ENCODE peak calls at places on chromosomes 5 and 9, in five cellular contexts. A is CD8-positive, alpha-beta T cell; J is activated T-cell treated with anti-CD3 and anti-CD28 coated beads for 1 hour; Z is T-cell; T is activated T-helper 2 cell treated with anti-CD3 and anti-CD28 coated beads, Interferon-gamma antibody, Interleukin-2, Interleukin-4, amounts not matched to agents 10 μg/mL and 5 μg/mL and 100 μg/mL, durations not matched to agents 14 hours and 24 hours and 36 hours. P is an unnamed sample.

GRCh38 chr9:4146293-4146692 is 153.6 kb downstream of the GLIS3 start:
- DNase-seq in A (no peak), J (no peak), Z (no peak), T (no peak), P (no peak)

GRCh38 chr9:95268681-95269080 is 48.8 kb downstream of the FANCC start:
- DNase-seq in A (no peak), J (no peak), Z (no peak), T (no peak), P (no peak)

GRCh38 chr5:98524796-98525195 is 248.7 kb upstream of the RGMB start:
- DNase-seq in A (no peak), J (no peak), Z (no peak), T (no peak), P (no peak)

GRCh38 chr5:77882670-77883257 is 106.6 kb upstream of the TBCA start:
- DNase-seq in A (peak), J (no peak), Z (peak), T (no peak), P (no peak)

GRCh38 chr5:151949909-151950308 is 25.3 kb upstream of the GLRA1 start:
- DNase-seq in A (no peak), J (no peak), Z (no peak), T (no peak), P (no peak)

GRCh38 chr9:106277931-106278330 is 583.6 kb downstream of the TMEM38B start:
- DNase-seq in A (no peak), J (no peak), Z (no peak), T (no peak), P (no peak)

GRCh38 chr5:14298126-14298847 is 155.1 kb downstream of the TRIO start:
- DNase-seq in A (no peak), J (no peak), Z (no peak), T (no peak), P (no peak)

GRCh38 chr9:15430920-15431844 is 8.5 kb downstream of the SNAPC3 start:
- DNase-seq in A (no peak), J (no peak), Z (no peak), T (no peak), P (no peak)

GRCh38 chr5:8386889-8387288 is 517.9 kb downstream of the MTRR start:
- DNase-seq in A (no peak), J (no peak), Z (no peak), T (no peak), P (no peak)

GRCh38 chr5:10278658-10279279 is 28.7 kb downstream of the CCT5 start:
- DNase-seq in A (no peak), J (no peak), Z (no peak), T (no peak), P (no peak)

GRCh38 chr5:5598547-5599113 is 176.2 kb downstream of the ICE1 start:
- DNase-seq in A (no peak), J (no peak), Z (no peak), T (no peak), P (no peak)

GRCh38 chr5:175460126-175460525 is 16.1 kb upstream of the DRD1 start:
- DNase-seq in A (no peak), J (no peak), Z (no peak), T (no peak), P (no peak)

GRCh38 chr5:161219816-161220215 is 326.7 kb downstream of the GABRB2 start:
- DNase-seq in A (no peak), J (no peak), Z (no peak), T (no peak), P (no peak)

GRCh38 chr5:160774646-160775313 is 77.2 kb downstream of the ATP10B start:
- DNase-seq in A (no peak), J (no peak), Z (no peak), T (no peak), P (no peak)

GRCh38 chr9:124284940-124285441 is 27.2 kb downstream of the NEK6 start:
- DNase-seq in A (no peak), J (no peak), Z (no peak), T (no peak), P (no peak)

GRCh38 chr9:94869415-94869838 is 142.9 kb downstream of the AOPEP start:
- DNase-seq in A (no peak), J (no peak), Z (no peak), T (no peak), P (no peak)

GRCh38 chr9:105385372-105385985 is 62.4 kb upstream of the FSD1L start:
- DNase-seq in A (peak), J (no peak), Z (peak), T (peak), P (peak)

GRCh38 chr9:97474373-97474925 is 27.0 kb upstream of the TMOD1 start:
- DNase-seq in A (no peak), J (no peak), Z (no peak), T (no peak), P (no peak)

GRCh38 chr5:144567416-144567770 is 396.7 kb downstream of the KCTD16 start:
- DNase-seq in A (no peak), J (no peak), Z (no peak), T (no peak), P (no peak)

GRCh38 chr5:173622639-173623038 is 6.2 kb upstream of the BOD1 start:
- DNase-seq in A (no peak), J (no peak), Z (no peak), T (no peak), P (no peak)

GRCh38 chr9:133585481-133586367 is 23.5 kb downstream of the FAM163B start:
- DNase-seq in A (no peak), J (no peak), Z (no peak), T (no peak), P (no peak)

GRCh38 chr5:78597858-78598415 is 50.6 kb downstream of the LHFPL2 start:
- DNase-seq in A (no peak), J (no peak), Z (no peak), T (no peak), P (no peak)

GRCh38 chr5:94802450-94802849 is 184.0 kb downstream of the SLF1 start:
- DNase-seq in A (no peak), J (no peak), Z (no peak), T (no peak), P (no peak)

GRCh38 chr5:36242534-36243144 is 914 bp upstream of the NADK2 start:
- DNase-seq in A (no peak), J (no peak), Z (no peak), T (no peak), P (no peak)

GRCh38 chr5:5523066-5523505 is 100.6 kb downstream of the ICE1 start:
- DNase-seq in A (no peak), J (no peak), Z (peak), T (peak), P (peak)

GRCh38 chr5:2136728-2137333 is 254.1 kb upstream of the IRX4 start:
- DNase-seq in A (no peak), J (no peak), Z (no peak), T (no peak), P (no peak)

GRCh38 chr9:130315446-130316226 is 50.1 kb downstream of the HMCN2 start:
- DNase-seq in A (no peak), J (no peak), Z (no peak), T (no peak), P (no peak)

GRCh38 chr9:86557063-86557766 is 203.0 kb upstream of the TUT7 start:
- DNase-seq in A (no peak), J (no peak), Z (no peak), T (no peak), P (no peak)

GRCh38 chr9:107020040-107020530 is 157.1 kb downstream of the ZNF462 start:
- DNase-seq in A (no peak), J (no peak), Z (no peak), T (no peak), P (no peak)

GRCh38 chr9:2125909-2126308 is 110.8 kb downstream of the SMARCA2 start:
- DNase-seq in A (no peak), J (no peak), Z (no peak), T (no peak), P (no peak)

GRCh38 chr5:53326420-53327153 is 153.8 kb upstream of the FST start:
- DNase-seq in A (no peak), J (no peak), Z (no peak), T (no peak), P (no peak)

GRCh38 chr9:89865981-89866380 is 261.2 kb downstream of the GADD45G start:
- DNase-seq in A (no peak), J (no peak), Z (no peak), T (no peak), P (no peak)

GRCh38 chr5:178209334-178210072 is 5.2 kb downstream of the HNRNPAB start:
- DNase-seq in A (no peak), J (no peak), Z (no peak), T (no peak), P (no peak)

GRCh38 chr9:120886490-120886967 is 9.5 kb upstream of the PHF19 start:
- DNase-seq in A (no peak), J (no peak), Z (no peak), T (no peak), P (no peak)

GRCh38 chr5:17400724-17401508 is 97.1 kb upstream of the TAF11L2 start:
- DNase-seq in A (no peak), J (no peak), Z (no peak), T (no peak), P (no peak)

GRCh38 chr5:155066886-155067595 is 53.5 kb downstream of the KIF4B start:
- DNase-seq in A (no peak), J (no peak), Z (no peak), T (no peak), P (no peak)